ENCODE peak calls at places on chromosomes 4 and X, in nine cellular contexts. O, X, A, L, B, S, C, G and P are unnamed samples.

GRCh38 chr4:163180087-163180486 is 13.4 kb upstream of the NAF1 start:
- DNase-seq in O (no peak), X (no peak), A (no peak), L (no peak), B (no peak), S (no peak), C (no peak), G (no peak), P (no peak)

GRCh38 chr4:24141836-24142235 is 252.0 kb upstream of the PPARGC1A start:
- DNase-seq in O (no peak), X (no peak), A (no peak), L (no peak), B (no peak), S (no peak), C (no peak), G (no peak), P (no peak)

GRCh38 chr4:147683172-147683571 is 791 bp downstream of the PRMT9 start:
- DNase-seq in O (peak), X (peak), A (peak), L (no peak), B (peak), S (peak), C (no peak), G (no peak), P (no peak)

GRCh38 chr4:171947389-171947788 is 134.2 kb downstream of the GALNTL6 start:
- DNase-seq in O (no peak), X (no peak), A (no peak), L (no peak), B (no peak), S (no peak), C (peak), G (no peak), P (no peak)

GRCh38 chr4:108276690-108277089 is 108.0 kb upstream of the LEF1 start:
- DNase-seq in O (no peak), X (no peak), A (no peak), L (no peak), B (no peak), S (no peak), C (no peak), G (no peak), P (no peak)

GRCh38 chr4:15341022-15341732 is 86.7 kb upstream of the C1QTNF7 start:
- DNase-seq in O (no peak), X (no peak), A (no peak), L (no peak), B (no peak), S (no peak), C (no peak), G (no peak), P (no peak)

GRCh38 chrX:53882331-53882730 is 161.9 kb downstream of the PHF8 start:
- DNase-seq in O (no peak), X (no peak), A (no peak), L (peak), B (peak), S (peak), C (no peak), G (no peak), P (no peak)

GRCh38 chrX:37825225-37825842 is 22.0 kb downstream of the DYNLT3 start:
- DNase-seq in O (peak), X (peak), A (peak), L (no peak), B (peak), S (no peak), C (no peak), G (no peak), P (no peak)